ENCODE peak calls at places on chromosome 4, in five cellular contexts. F is type B pancreatic cell; J is T-helper 17 cell; U is CD4-positive, alpha-beta T cell; A is activated T-helper 9 cell treated with anti-CD3 and anti-CD28 coated beads, Interleukin-2, amount 50 U/mL, for 16 hours. W is an unnamed sample.

GRCh38 chr4:56321246-56321645 is 66.0 kb downstream of the AASDH start:
- DNase-seq in F (no peak), J (no peak), U (no peak), A (no peak), W (no peak)

GRCh38 chr4:168449740-168450442 is 30.4 kb downstream of the DDX60L start:
- DNase-seq in F (no peak), J (no peak), U (no peak), A (no peak), W (no peak)

GRCh38 chr4:137531951-137532868 is at the start of gene PCDH18:
- DNase-seq in F (peak; percentile 79), J (no peak), U (peak; percentile 3), A (no peak), W (peak; percentile 95)

GRCh38 chr4:145808021-145808650 is 128.2 kb downstream of the C4orf51 start:
- DNase-seq in F (no peak), J (no peak), U (no peak), A (no peak), W (no peak)

GRCh38 chr4:1711055-1711905 is 839 bp downstream of the SLBP start:
- DNase-seq in F (no peak), J (peak; percentile 27), U (peak; percentile 24), A (peak; percentile 21), W (no peak)

GRCh38 chr4:53942712-53943111 is 121.7 kb downstream of the CHIC2 start:
- DNase-seq in F (no peak), J (no peak), U (no peak), A (no peak), W (no peak)

GRCh38 chr4:76559236-76560071 is 124.4 kb downstream of the SHROOM3 start:
- DNase-seq in F (no peak), J (no peak), U (no peak), A (no peak), W (no peak)

GRCh38 chr4:40309250-40309774 is 25.8 kb upstream of the CHRNA9 start:
- DNase-seq in F (peak; percentile 88), J (peak; percentile 79), U (peak; percentile 91), A (peak; percentile 78), W (peak; percentile 93)

GRCh38 chr4:143395054-143395453 is 58.4 kb downstream of the GAB1 start:
- DNase-seq in F (no peak), J (no peak), U (no peak), A (no peak), W (no peak)

GRCh38 chr4:1168291-1169031 is 3.9 kb downstream of the SPON2 start:
- DNase-seq in F (no peak), J (no peak), U (no peak), A (no peak), W (no peak)

GRCh38 chr4:82423245-82424054 is 6.8 kb downstream of the HNRNPDL start:
- DNase-seq in F (no peak), J (no peak), U (no peak), A (no peak), W (no peak)

GRCh38 chr4:137749466-137749865 is 217.2 kb upstream of the PCDH18 start:
- DNase-seq in F (no peak), J (no peak), U (no peak), A (no peak), W (no peak)

GRCh38 chr4:79211490-79211889 is 114.4 kb downstream of the NAA11 start:
- DNase-seq in F (no peak), J (no peak), U (no peak), A (no peak), W (no peak)

GRCh38 chr4:171846232-171846631 is 33.0 kb downstream of the GALNTL6 start:
- DNase-seq in F (no peak), J (no peak), U (no peak), A (no peak), W (no peak)

GRCh38 chr4:119152741-119153140 is 17.1 kb downstream of the MYOZ2 start:
- DNase-seq in F (no peak), J (no peak), U (no peak), A (no peak), W (no peak)

GRCh38 chr4:2604614-2605013 is 68.2 kb downstream of the FAM193A start:
- DNase-seq in F (no peak), J (no peak), U (no peak), A (no peak), W (no peak)

GRCh38 chr4:154961263-154961662 is 180.2 kb downstream of the RBM46 start:
- DNase-seq in F (no peak), J (no peak), U (no peak), A (no peak), W (no peak)

GRCh38 chr4:54061873-54062272 is 2.5 kb downstream of the CHIC2 start:
- DNase-seq in F (no peak), J (no peak), U (no peak), A (no peak), W (no peak)

GRCh38 chr4:183099537-183100297 is 660 bp downstream of the WWC2 start:
- DNase-seq in F (peak; percentile 76), J (no peak), U (no peak), A (no peak), W (peak; percentile 85)

GRCh38 chr4:47406408-47406807 is 57.1 kb downstream of the COMMD8 start:
- DNase-seq in F (no peak), J (no peak), U (no peak), A (no peak), W (no peak)

GRCh38 chr4:58274553-58274952 is 1164.4 kb upstream of the IGFBP7 start:
- DNase-seq in F (no peak), J (no peak), U (no peak), A (no peak), W (no peak)

GRCh38 chr4:155888171-155888570 is 15.3 kb upstream of the TDO2 start:
- DNase-seq in F (no peak), J (no peak), U (no peak), A (no peak), W (no peak)

GRCh38 chr4:15144967-15145295 is 142.7 kb downstream of the CPEB2 start:
- DNase-seq in F (no peak), J (no peak), U (no peak), A (no peak), W (no peak)

GRCh38 chr4:73729534-73730165 is 10.7 kb upstream of the CXCL8 start:
- DNase-seq in F (no peak), J (no peak), U (no peak), A (no peak), W (no peak)

GRCh38 chr4:5416637-5417036 is 291.7 kb downstream of the EVC2 start:
- DNase-seq in F (no peak), J (no peak), U (no peak), A (no peak), W (peak; percentile 44)

GRCh38 chr4:184514121-184514988 is 40.0 kb upstream of the IRF2 start:
- DNase-seq in F (no peak), J (no peak), U (no peak), A (peak; percentile 49), W (no peak)

GRCh38 chr4:2647403-2648158 is 108.6 kb downstream of the TNIP2 start:
- DNase-seq in F (no peak), J (no peak), U (no peak), A (no peak), W (peak; percentile 42)

GRCh38 chr4:101695176-101695575 is 95.4 kb upstream of the BANK1 start:
- DNase-seq in F (no peak), J (no peak), U (no peak), A (no peak), W (no peak)

GRCh38 chr4:121192500-121192899 is 28.4 kb upstream of the TNIP3 start:
- DNase-seq in F (no peak), J (no peak), U (peak; percentile 6), A (no peak), W (no peak)